ENCODE peak calls at places on chromosomes 1 and 21, in ten cellular contexts. One of them, this sample, is unnamed.

GRCh38 chr21:46065215-46065992 is 32.5 kb upstream of the COL6A2 start:
- DNase-seq in A549: no peak
- DNase-seq in stomach: no peak
- DNase-seq in adrenal gland: no peak
- DNase-seq in H1: no peak
- DNase-seq in esophagus squamous epithelium: no peak
- DNase-seq in sigmoid colon: peak; percentile 91
- DNase-seq in transverse colon: peak; percentile 55
- DNase-seq in right lobe of liver: no peak
- DNase-seq in gastrocnemius medialis: peak; percentile 56
- DNase-seq in this sample: peak; percentile 78

GRCh38 chr1:89354210-89354609 is 9.6 kb upstream of the GBP6 start:
- DNase-seq in A549: no peak
- DNase-seq in stomach: no peak
- DNase-seq in adrenal gland: no peak
- DNase-seq in H1: no peak
- DNase-seq in esophagus squamous epithelium: no peak
- DNase-seq in sigmoid colon: no peak
- DNase-seq in transverse colon: no peak
- DNase-seq in right lobe of liver: no peak
- DNase-seq in gastrocnemius medialis: no peak
- DNase-seq in this sample: no peak

GRCh38 chr1:167555971-167556714 is 2.6 kb upstream of the CREG1 start:
- DNase-seq in A549: peak; percentile 79
- DNase-seq in stomach: peak; percentile 85
- DNase-seq in adrenal gland: peak; percentile 77
- DNase-seq in H1: no peak
- DNase-seq in esophagus squamous epithelium: peak; percentile 4
- DNase-seq in sigmoid colon: peak; percentile 85
- DNase-seq in transverse colon: peak; percentile 84
- DNase-seq in right lobe of liver: peak; percentile 80
- DNase-seq in gastrocnemius medialis: peak; percentile 89
- DNase-seq in this sample: peak; percentile 57

GRCh38 chr1:225848044-225848955 is 33.9 kb downstream of the TMEM63A start:
- DNase-seq in A549: no peak
- DNase-seq in stomach: no peak
- DNase-seq in adrenal gland: no peak
- DNase-seq in H1: no peak
- DNase-seq in esophagus squamous epithelium: no peak
- DNase-seq in sigmoid colon: no peak
- DNase-seq in transverse colon: no peak
- DNase-seq in right lobe of liver: peak; percentile 74
- DNase-seq in gastrocnemius medialis: no peak
- DNase-seq in this sample: no peak

GRCh38 chr1:222413436-222413835 is 134.5 kb downstream of the HHIPL2 start:
- DNase-seq in A549: no peak
- DNase-seq in stomach: no peak
- DNase-seq in adrenal gland: no peak
- DNase-seq in H1: no peak
- DNase-seq in esophagus squamous epithelium: no peak
- DNase-seq in sigmoid colon: no peak
- DNase-seq in transverse colon: no peak
- DNase-seq in right lobe of liver: no peak
- DNase-seq in gastrocnemius medialis: no peak
- DNase-seq in this sample: no peak

GRCh38 chr1:211551628-211552465 is 27.1 kb downstream of the SLC30A1 start:
- DNase-seq in A549: peak; percentile 29
- DNase-seq in stomach: peak; percentile 10
- DNase-seq in adrenal gland: no peak
- DNase-seq in H1: no peak
- DNase-seq in esophagus squamous epithelium: no peak
- DNase-seq in sigmoid colon: no peak
- DNase-seq in transverse colon: no peak
- DNase-seq in right lobe of liver: no peak
- DNase-seq in gastrocnemius medialis: no peak
- DNase-seq in this sample: no peak

GRCh38 chr1:14529436-14529835 is 69.0 kb upstream of the KAZN start:
- DNase-seq in A549: no peak
- DNase-seq in stomach: no peak
- DNase-seq in adrenal gland: no peak
- DNase-seq in H1: no peak
- DNase-seq in esophagus squamous epithelium: no peak
- DNase-seq in sigmoid colon: no peak
- DNase-seq in transverse colon: no peak
- DNase-seq in right lobe of liver: no peak
- DNase-seq in gastrocnemius medialis: no peak
- DNase-seq in this sample: no peak

GRCh38 chr1:233668146-233668724 is 54.3 kb downstream of the KCNK1 start:
- DNase-seq in A549: no peak
- DNase-seq in stomach: no peak
- DNase-seq in adrenal gland: no peak
- DNase-seq in H1: no peak
- DNase-seq in esophagus squamous epithelium: no peak
- DNase-seq in sigmoid colon: no peak
- DNase-seq in transverse colon: no peak
- DNase-seq in right lobe of liver: no peak
- DNase-seq in gastrocnemius medialis: no peak
- DNase-seq in this sample: no peak

GRCh38 chr1:214933375-214933774 is 149.2 kb upstream of the KCNK2 start:
- DNase-seq in A549: no peak
- DNase-seq in stomach: no peak
- DNase-seq in adrenal gland: no peak
- DNase-seq in H1: no peak
- DNase-seq in esophagus squamous epithelium: no peak
- DNase-seq in sigmoid colon: no peak
- DNase-seq in transverse colon: no peak
- DNase-seq in right lobe of liver: no peak
- DNase-seq in gastrocnemius medialis: no peak
- DNase-seq in this sample: no peak

GRCh38 chr1:27116210-27116609 is 38.7 kb downstream of the SLC9A1 start:
- DNase-seq in A549: no peak
- DNase-seq in stomach: no peak
- DNase-seq in adrenal gland: no peak
- DNase-seq in H1: no peak
- DNase-seq in esophagus squamous epithelium: no peak
- DNase-seq in sigmoid colon: peak; percentile 94
- DNase-seq in transverse colon: peak; percentile 47
- DNase-seq in right lobe of liver: no peak
- DNase-seq in gastrocnemius medialis: no peak
- DNase-seq in this sample: peak; percentile 71

GRCh38 chr21:32597205-32597604 is 11.9 kb upstream of the TCP10L start:
- DNase-seq in A549: peak; percentile 56
- DNase-seq in stomach: no peak
- DNase-seq in adrenal gland: no peak
- DNase-seq in H1: no peak
- DNase-seq in esophagus squamous epithelium: no peak
- DNase-seq in sigmoid colon: no peak
- DNase-seq in transverse colon: no peak
- DNase-seq in right lobe of liver: no peak
- DNase-seq in gastrocnemius medialis: no peak
- DNase-seq in this sample: no peak

GRCh38 chr1:243428617-243429342 is 172.9 kb downstream of the SDCCAG8 start:
- DNase-seq in A549: no peak
- DNase-seq in stomach: no peak
- DNase-seq in adrenal gland: no peak
- DNase-seq in H1: no peak
- DNase-seq in esophagus squamous epithelium: no peak
- DNase-seq in sigmoid colon: no peak
- DNase-seq in transverse colon: no peak
- DNase-seq in right lobe of liver: no peak
- DNase-seq in gastrocnemius medialis: no peak
- DNase-seq in this sample: no peak

GRCh38 chr1:182217967-182218366 is 156.5 kb upstream of the ZNF648 start:
- DNase-seq in A549: no peak
- DNase-seq in stomach: no peak
- DNase-seq in adrenal gland: no peak
- DNase-seq in H1: no peak
- DNase-seq in esophagus squamous epithelium: no peak
- DNase-seq in sigmoid colon: no peak
- DNase-seq in transverse colon: no peak
- DNase-seq in right lobe of liver: no peak
- DNase-seq in gastrocnemius medialis: no peak
- DNase-seq in this sample: no peak

GRCh38 chr1:156090138-156090821 is 8.0 kb upstream of the MEX3A start:
- DNase-seq in A549: no peak
- DNase-seq in stomach: no peak
- DNase-seq in adrenal gland: no peak
- DNase-seq in H1: no peak
- DNase-seq in esophagus squamous epithelium: no peak
- DNase-seq in sigmoid colon: no peak
- DNase-seq in transverse colon: no peak
- DNase-seq in right lobe of liver: no peak
- DNase-seq in gastrocnemius medialis: no peak
- DNase-seq in this sample: no peak
- TF ChIP-seq POLR2A in A549: no peak
- TF ChIP-seq POLR2A in stomach: no peak
- TF ChIP-seq POLR2A in adrenal gland: no peak
- TF ChIP-seq POLR2A in H1: no peak
- TF ChIP-seq POLR2A in esophagus squamous epithelium: no peak
- TF ChIP-seq POLR2A in sigmoid colon: no peak
- TF ChIP-seq POLR2A in transverse colon: no peak
- TF ChIP-seq POLR2A in right lobe of liver: no peak
- TF ChIP-seq POLR2A in gastrocnemius medialis: no peak
- TF ChIP-seq POLR2A in this sample: no peak

GRCh38 chr1:160801836-160802580 is 6.0 kb downstream of the LY9 start:
- DNase-seq in A549: no peak
- DNase-seq in stomach: no peak
- DNase-seq in adrenal gland: no peak
- DNase-seq in H1: no peak
- DNase-seq in esophagus squamous epithelium: no peak
- DNase-seq in sigmoid colon: no peak
- DNase-seq in transverse colon: no peak
- DNase-seq in right lobe of liver: no peak
- DNase-seq in gastrocnemius medialis: no peak
- DNase-seq in this sample: no peak
- H3K4me1 ChIP-seq in A549: no peaks in the 10 kb centered on the region
- H3K4me1 ChIP-seq in stomach: no peaks in the 10 kb centered on the region
- H3K4me1 ChIP-seq in adrenal gland: no peaks in the 10 kb centered on the region
- H3K4me1 ChIP-seq in H1: no peaks in the 10 kb centered on the region
- H3K4me1 ChIP-seq in esophagus squamous epithelium: no peaks in the 10 kb centered on the region
- H3K4me1 ChIP-seq in sigmoid colon: no peaks in the 10 kb centered on the region
- H3K4me1 ChIP-seq in transverse colon: no peaks in the 10 kb centered on the region
- H3K4me1 ChIP-seq in right lobe of liver: no peaks in the 10 kb centered on the region
- H3K4me1 ChIP-seq in gastrocnemius medialis: no peaks in the 10 kb centered on the region
- H3K4me1 ChIP-seq in this sample: no peaks in the 10 kb centered on the region

GRCh38 chr1:146032613-146033219 is 11.2 kb upstream of the HJV start:
- DNase-seq in A549: peak; percentile 61
- DNase-seq in stomach: no peak
- DNase-seq in adrenal gland: no peak
- DNase-seq in H1: no peak
- DNase-seq in esophagus squamous epithelium: no peak
- DNase-seq in sigmoid colon: no peak
- DNase-seq in transverse colon: no peak
- DNase-seq in right lobe of liver: no peak
- DNase-seq in gastrocnemius medialis: no peak
- DNase-seq in this sample: no peak

GRCh38 chr1:146039844-146040194 is 18.3 kb upstream of the HJV start:
- DNase-seq in A549: peak; percentile 19
- DNase-seq in stomach: no peak
- DNase-seq in adrenal gland: no peak
- DNase-seq in H1: no peak
- DNase-seq in esophagus squamous epithelium: no peak
- DNase-seq in sigmoid colon: no peak
- DNase-seq in transverse colon: no peak
- DNase-seq in right lobe of liver: no peak
- DNase-seq in gastrocnemius medialis: no peak
- DNase-seq in this sample: peak; percentile 51

GRCh38 chr1:146036241-146036989 is 14.9 kb upstream of the HJV start:
- DNase-seq in A549: no peak
- DNase-seq in stomach: no peak
- DNase-seq in adrenal gland: no peak
- DNase-seq in H1: no peak
- DNase-seq in esophagus squamous epithelium: no peak
- DNase-seq in sigmoid colon: no peak
- DNase-seq in transverse colon: no peak
- DNase-seq in right lobe of liver: no peak
- DNase-seq in gastrocnemius medialis: no peak
- DNase-seq in this sample: no peak

GRCh38 chr1:146034976-146035469 is 13.5 kb upstream of the HJV start:
- DNase-seq in A549: peak; percentile 80
- DNase-seq in stomach: no peak
- DNase-seq in adrenal gland: no peak
- DNase-seq in H1: no peak
- DNase-seq in esophagus squamous epithelium: no peak
- DNase-seq in sigmoid colon: no peak
- DNase-seq in transverse colon: no peak
- DNase-seq in right lobe of liver: no peak
- DNase-seq in gastrocnemius medialis: no peak
- DNase-seq in this sample: no peak

GRCh38 chr1:146036990-146037646 is 15.6 kb upstream of the HJV start:
- DNase-seq in A549: peak; percentile 89
- DNase-seq in stomach: peak; percentile 79
- DNase-seq in adrenal gland: peak; percentile 80
- DNase-seq in H1: no peak
- DNase-seq in esophagus squamous epithelium: no peak
- DNase-seq in sigmoid colon: peak; percentile 91
- DNase-seq in transverse colon: peak; percentile 84
- DNase-seq in right lobe of liver: peak; percentile 73
- DNase-seq in gastrocnemius medialis: peak; percentile 70
- DNase-seq in this sample: peak; percentile 85
- TF ChIP-seq POLR2A in A549: no peak
- TF ChIP-seq POLR2A in stomach: no peak
- TF ChIP-seq POLR2A in adrenal gland: peak; percentile 32
- TF ChIP-seq POLR2A in H1: no peak
- TF ChIP-seq POLR2A in esophagus squamous epithelium: no peak
- TF ChIP-seq POLR2A in sigmoid colon: no peak
- TF ChIP-seq POLR2A in transverse colon: peak; percentile 48
- TF ChIP-seq POLR2A in right lobe of liver: peak; percentile 9
- TF ChIP-seq POLR2A in gastrocnemius medialis: peak; percentile 24
- TF ChIP-seq POLR2A in this sample: no peak

DNA sequence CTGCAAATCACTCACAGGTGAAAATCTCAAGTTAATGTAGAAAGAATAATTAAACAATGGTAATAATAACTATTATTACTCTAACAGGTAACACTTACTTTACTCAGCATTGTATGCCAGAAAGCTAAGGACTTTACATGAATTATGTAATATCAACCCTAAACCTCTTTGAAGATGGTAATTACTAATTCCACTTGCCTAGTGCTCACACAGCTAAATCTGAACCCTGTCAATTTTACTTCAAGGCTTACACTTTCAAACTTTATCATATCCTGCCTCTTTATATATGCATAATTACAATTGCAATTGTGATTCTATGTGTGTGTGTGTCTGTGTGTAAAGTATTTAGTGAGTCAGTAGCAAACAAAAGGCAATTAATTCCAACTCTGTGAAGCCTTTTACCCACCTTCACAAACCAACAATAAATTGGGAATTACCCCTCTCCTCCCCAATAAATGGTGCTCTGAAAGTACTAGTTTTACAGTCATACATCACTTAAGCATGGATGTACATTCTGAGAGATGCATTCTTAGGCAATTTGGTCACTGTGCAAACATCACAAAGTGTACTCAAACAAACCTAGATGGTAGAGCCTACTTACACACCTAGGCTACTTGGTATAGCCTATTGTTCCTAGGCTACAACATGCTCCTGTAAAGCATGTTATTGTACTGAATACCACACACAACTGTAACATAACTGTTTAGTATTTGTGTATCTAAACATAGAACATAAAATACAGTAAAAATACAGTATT is 5.9 kb downstream of the ZNF644 start:
- DNase-seq in A549: peak; percentile 73
- DNase-seq in stomach: no peak
- DNase-seq in adrenal gland: no peak
- DNase-seq in H1: no peak
- DNase-seq in esophagus squamous epithelium: no peak
- DNase-seq in sigmoid colon: no peak
- DNase-seq in transverse colon: no peak
- DNase-seq in right lobe of liver: no peak
- DNase-seq in gastrocnemius medialis: no peak
- DNase-seq in this sample: no peak
- H3K4me1 ChIP-seq in A549: peaks cover 60% of the 10 kb centered on the region
- H3K4me1 ChIP-seq in stomach: peaks cover 44% of the 10 kb centered on the region
- H3K4me1 ChIP-seq in adrenal gland: peaks cover 6% of the 10 kb centered on the region
- H3K4me1 ChIP-seq in H1: peaks cover 9% of the 10 kb centered on the region
- H3K4me1 ChIP-seq in esophagus squamous epithelium: peaks cover 76% of the 10 kb centered on the region
- H3K4me1 ChIP-seq in sigmoid colon: peaks cover 98% of the 10 kb centered on the region
- H3K4me1 ChIP-seq in transverse colon: peaks cover 58% of the 10 kb centered on the region
- H3K4me1 ChIP-seq in right lobe of liver: peaks cover 47% of the 10 kb centered on the region
- H3K4me1 ChIP-seq in gastrocnemius medialis: peaks cover 43% of the 10 kb centered on the region
- H3K4me1 ChIP-seq in this sample: peaks cover 6% of the 10 kb centered on the region